ENCODE peak calls at places on chromosomes 4 and X, in seven cellular contexts. One of them, this sample, is unnamed.

GRCh38 chr4:93394488-93395185 is 433.9 kb upstream of the ATOH1 start:
- DNase-seq in endodermal cell: no peak
- DNase-seq in dorsolateral prefrontal cortex: no peak
- DNase-seq in uterus: no peak
- DNase-seq in HepG2: no peak
- DNase-seq in hepatocyte: no peak
- DNase-seq in heart right ventricle: no peak
- DNase-seq in this sample: no peak

GRCh38 chrX:153728095-153728494 is 3.4 kb downstream of the ABCD1 start:
- DNase-seq in endodermal cell: no peak
- DNase-seq in dorsolateral prefrontal cortex: no peak
- DNase-seq in uterus: no peak
- DNase-seq in HepG2: peak
- DNase-seq in hepatocyte: no peak
- DNase-seq in heart right ventricle: no peak
- DNase-seq in this sample: peak

GRCh38 chr4:1748465-1748995 is 27.2 kb downstream of the TACC3 start:
- DNase-seq in endodermal cell: peak
- DNase-seq in dorsolateral prefrontal cortex: peak
- DNase-seq in uterus: peak
- DNase-seq in HepG2: peak
- DNase-seq in hepatocyte: peak
- DNase-seq in heart right ventricle: peak
- DNase-seq in this sample: peak

GRCh38 chr4:7815562-7815961 is 124.1 kb downstream of the AFAP1 start:
- DNase-seq in endodermal cell: no peak
- DNase-seq in dorsolateral prefrontal cortex: no peak
- DNase-seq in uterus: no peak
- DNase-seq in HepG2: no peak
- DNase-seq in hepatocyte: no peak
- DNase-seq in heart right ventricle: no peak
- DNase-seq in this sample: peak

GRCh38 chrX:7083468-7084396 is 63.8 kb upstream of the STS start:
- DNase-seq in endodermal cell: no peak
- DNase-seq in dorsolateral prefrontal cortex: peak
- DNase-seq in uterus: no peak
- DNase-seq in HepG2: no peak
- DNase-seq in hepatocyte: no peak
- DNase-seq in heart right ventricle: no peak
- DNase-seq in this sample: no peak

GRCh38 chr4:76984788-76985211 is 35.2 kb downstream of the SEPTIN11 start:
- DNase-seq in endodermal cell: no peak
- DNase-seq in dorsolateral prefrontal cortex: no peak
- DNase-seq in uterus: peak
- DNase-seq in HepG2: peak
- DNase-seq in hepatocyte: peak
- DNase-seq in heart right ventricle: no peak
- DNase-seq in this sample: peak

GRCh38 chr4:182536221-182536620 is 293.0 kb downstream of the TENM3 start:
- DNase-seq in endodermal cell: peak
- DNase-seq in dorsolateral prefrontal cortex: no peak
- DNase-seq in uterus: no peak
- DNase-seq in HepG2: no peak
- DNase-seq in hepatocyte: no peak
- DNase-seq in heart right ventricle: no peak
- DNase-seq in this sample: no peak

GRCh38 chr4:137474711-137475301 is 57.5 kb downstream of the PCDH18 start:
- DNase-seq in endodermal cell: no peak
- DNase-seq in dorsolateral prefrontal cortex: no peak
- DNase-seq in uterus: no peak
- DNase-seq in HepG2: no peak
- DNase-seq in hepatocyte: peak
- DNase-seq in heart right ventricle: no peak
- DNase-seq in this sample: no peak

GRCh38 chr4:185811509-185812364 is at the start of gene SORBS2:
- DNase-seq in endodermal cell: no peak
- DNase-seq in dorsolateral prefrontal cortex: peak
- DNase-seq in uterus: no peak
- DNase-seq in HepG2: peak
- DNase-seq in hepatocyte: peak
- DNase-seq in heart right ventricle: peak
- DNase-seq in this sample: no peak

GRCh38 chrX:129360175-129360574 is 163.1 kb downstream of the SMARCA1 start:
- DNase-seq in endodermal cell: peak
- DNase-seq in dorsolateral prefrontal cortex: peak
- DNase-seq in uterus: no peak
- DNase-seq in HepG2: peak
- DNase-seq in hepatocyte: peak
- DNase-seq in heart right ventricle: no peak
- DNase-seq in this sample: no peak

GRCh38 chr4:24551492-24552330 is 32.6 kb downstream of the DHX15 start:
- DNase-seq in endodermal cell: no peak
- DNase-seq in dorsolateral prefrontal cortex: no peak
- DNase-seq in uterus: no peak
- DNase-seq in HepG2: no peak
- DNase-seq in hepatocyte: peak
- DNase-seq in heart right ventricle: no peak
- DNase-seq in this sample: no peak

GRCh38 chrX:74924449-74925209 is 623 bp downstream of the NEXMIF start:
- DNase-seq in endodermal cell: peak
- DNase-seq in dorsolateral prefrontal cortex: peak
- DNase-seq in uterus: peak
- DNase-seq in HepG2: no peak
- DNase-seq in hepatocyte: peak
- DNase-seq in heart right ventricle: peak
- DNase-seq in this sample: peak

GRCh38 chrX:49039598-49040375 is 3.4 kb downstream of the TFE3 start:
- DNase-seq in endodermal cell: peak
- DNase-seq in dorsolateral prefrontal cortex: no peak
- DNase-seq in uterus: peak
- DNase-seq in HepG2: peak
- DNase-seq in hepatocyte: peak
- DNase-seq in heart right ventricle: peak
- DNase-seq in this sample: peak

GRCh38 chrX:86604620-86605019 is 456.4 kb downstream of the DACH2 start:
- DNase-seq in endodermal cell: no peak
- DNase-seq in dorsolateral prefrontal cortex: no peak
- DNase-seq in uterus: no peak
- DNase-seq in HepG2: no peak
- DNase-seq in hepatocyte: no peak
- DNase-seq in heart right ventricle: no peak
- DNase-seq in this sample: no peak

GRCh38 chr4:20074450-20074849 is 177.3 kb upstream of the SLIT2 start:
- DNase-seq in endodermal cell: no peak
- DNase-seq in dorsolateral prefrontal cortex: no peak
- DNase-seq in uterus: no peak
- DNase-seq in HepG2: no peak
- DNase-seq in hepatocyte: peak
- DNase-seq in heart right ventricle: no peak
- DNase-seq in this sample: no peak

GRCh38 chr4:20078644-20079043 is 173.1 kb upstream of the SLIT2 start:
- DNase-seq in endodermal cell: peak
- DNase-seq in dorsolateral prefrontal cortex: no peak
- DNase-seq in uterus: no peak
- DNase-seq in HepG2: no peak
- DNase-seq in hepatocyte: no peak
- DNase-seq in heart right ventricle: no peak
- DNase-seq in this sample: peak

DNA sequence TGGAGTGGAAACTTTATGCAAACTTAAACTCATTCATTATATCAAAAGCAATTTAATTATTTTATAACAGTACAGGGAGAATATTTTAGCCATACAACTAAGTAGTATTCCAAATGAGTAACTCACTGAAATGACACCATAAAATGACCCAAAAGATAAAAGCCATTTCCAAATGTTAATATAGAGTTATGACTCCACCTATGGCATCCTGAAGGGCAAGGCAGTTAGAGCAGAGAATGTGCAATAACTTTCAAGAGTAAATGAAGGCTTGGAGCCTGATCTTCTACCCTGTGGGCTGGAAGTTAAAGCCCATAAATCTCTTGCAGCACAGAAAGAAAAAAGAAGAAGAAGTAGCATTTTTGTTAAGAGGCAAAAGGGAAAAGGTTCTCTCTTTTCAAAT is 176.2 kb upstream of the SLIT2 start:
- DNase-seq in endodermal cell: no peak
- DNase-seq in dorsolateral prefrontal cortex: no peak
- DNase-seq in uterus: no peak
- DNase-seq in HepG2: no peak
- DNase-seq in hepatocyte: no peak
- DNase-seq in heart right ventricle: no peak
- DNase-seq in this sample: no peak
- TF ChIP-seq CTCF in endodermal cell: no peak
- TF ChIP-seq CTCF in dorsolateral prefrontal cortex: no peak
- TF ChIP-seq CTCF in uterus: no peak
- TF ChIP-seq CTCF in HepG2: no peak
- TF ChIP-seq CTCF in hepatocyte: peak
- TF ChIP-seq CTCF in heart right ventricle: no peak
- TF ChIP-seq CTCF in this sample: peak

GRCh38 chr4:139315221-139315675 is 13.0 kb upstream of the NDUFC1 start:
- DNase-seq in endodermal cell: peak
- DNase-seq in dorsolateral prefrontal cortex: no peak
- DNase-seq in uterus: no peak
- DNase-seq in HepG2: no peak
- DNase-seq in hepatocyte: no peak
- DNase-seq in heart right ventricle: no peak
- DNase-seq in this sample: no peak
- H3K4me3 ChIP-seq in endodermal cell: no peak
- H3K4me3 ChIP-seq in dorsolateral prefrontal cortex: no peak
- H3K4me3 ChIP-seq in uterus: no peak
- H3K4me3 ChIP-seq in HepG2: no peak
- H3K4me3 ChIP-seq in hepatocyte: no peak
- H3K4me3 ChIP-seq in heart right ventricle: no peak
- H3K4me3 ChIP-seq in this sample: no peak

GRCh38 chr4:177569443-177569842 is 127.2 kb upstream of the AGA start:
- DNase-seq in endodermal cell: no peak
- DNase-seq in dorsolateral prefrontal cortex: no peak
- DNase-seq in uterus: no peak
- DNase-seq in HepG2: no peak
- DNase-seq in hepatocyte: no peak
- DNase-seq in heart right ventricle: no peak
- DNase-seq in this sample: no peak

GRCh38 chr4:177573487-177573886 is 131.2 kb upstream of the AGA start:
- DNase-seq in endodermal cell: no peak
- DNase-seq in dorsolateral prefrontal cortex: no peak
- DNase-seq in uterus: no peak
- DNase-seq in HepG2: no peak
- DNase-seq in hepatocyte: no peak
- DNase-seq in heart right ventricle: no peak
- DNase-seq in this sample: no peak

GRCh38 chr4:177579649-177580048 is 137.4 kb upstream of the AGA start:
- DNase-seq in endodermal cell: no peak
- DNase-seq in dorsolateral prefrontal cortex: no peak
- DNase-seq in uterus: no peak
- DNase-seq in HepG2: no peak
- DNase-seq in hepatocyte: no peak
- DNase-seq in heart right ventricle: no peak
- DNase-seq in this sample: no peak

DNA sequence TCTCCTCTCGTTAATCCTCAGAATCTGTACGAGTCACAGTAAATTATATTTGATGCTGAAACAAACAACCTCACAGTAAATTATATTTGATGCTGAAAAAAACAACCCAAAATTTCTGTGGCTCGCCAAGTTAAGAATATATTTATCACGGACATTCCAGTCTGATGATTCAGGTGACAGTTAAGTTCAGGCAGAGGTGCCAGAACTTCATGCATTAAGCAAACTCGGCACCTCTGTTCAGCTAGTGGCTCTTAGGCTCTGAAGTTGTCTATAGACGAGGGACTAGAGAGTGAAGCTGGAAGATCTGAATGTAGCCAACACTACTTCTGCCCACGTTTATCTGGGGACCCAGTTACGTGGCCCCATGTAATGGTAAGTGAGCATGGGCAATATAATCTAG is 132.2 kb upstream of the AGA start:
- DNase-seq in endodermal cell: no peak
- DNase-seq in dorsolateral prefrontal cortex: no peak
- DNase-seq in uterus: no peak
- DNase-seq in HepG2: no peak
- DNase-seq in hepatocyte: no peak
- DNase-seq in heart right ventricle: no peak
- DNase-seq in this sample: no peak
- H3K27ac ChIP-seq in endodermal cell: no peak
- H3K27ac ChIP-seq in dorsolateral prefrontal cortex: peak
- H3K27ac ChIP-seq in uterus: no peak
- H3K27ac ChIP-seq in HepG2: no peak
- H3K27ac ChIP-seq in hepatocyte: no peak
- H3K27ac ChIP-seq in heart right ventricle: no peak
- H3K27ac ChIP-seq in this sample: no peak

GRCh38 chr4:78748361-78748760 is 27.8 kb upstream of the BMP2K start:
- DNase-seq in endodermal cell: no peak
- DNase-seq in dorsolateral prefrontal cortex: no peak
- DNase-seq in uterus: no peak
- DNase-seq in HepG2: no peak
- DNase-seq in hepatocyte: no peak
- DNase-seq in heart right ventricle: no peak
- DNase-seq in this sample: no peak

GRCh38 chr4:78747328-78747946 is 28.7 kb upstream of the BMP2K start:
- DNase-seq in endodermal cell: no peak
- DNase-seq in dorsolateral prefrontal cortex: no peak
- DNase-seq in uterus: no peak
- DNase-seq in HepG2: no peak
- DNase-seq in hepatocyte: no peak
- DNase-seq in heart right ventricle: no peak
- DNase-seq in this sample: no peak

GRCh38 chr4:78753091-78753490 is 23.1 kb upstream of the BMP2K start:
- DNase-seq in endodermal cell: no peak
- DNase-seq in dorsolateral prefrontal cortex: no peak
- DNase-seq in uterus: no peak
- DNase-seq in HepG2: no peak
- DNase-seq in hepatocyte: no peak
- DNase-seq in heart right ventricle: no peak
- DNase-seq in this sample: no peak

GRCh38 chr4:78749972-78750727 is 26.0 kb upstream of the BMP2K start:
- DNase-seq in endodermal cell: no peak
- DNase-seq in dorsolateral prefrontal cortex: no peak
- DNase-seq in uterus: no peak
- DNase-seq in HepG2: no peak
- DNase-seq in hepatocyte: no peak
- DNase-seq in heart right ventricle: no peak
- DNase-seq in this sample: peak

DNA sequence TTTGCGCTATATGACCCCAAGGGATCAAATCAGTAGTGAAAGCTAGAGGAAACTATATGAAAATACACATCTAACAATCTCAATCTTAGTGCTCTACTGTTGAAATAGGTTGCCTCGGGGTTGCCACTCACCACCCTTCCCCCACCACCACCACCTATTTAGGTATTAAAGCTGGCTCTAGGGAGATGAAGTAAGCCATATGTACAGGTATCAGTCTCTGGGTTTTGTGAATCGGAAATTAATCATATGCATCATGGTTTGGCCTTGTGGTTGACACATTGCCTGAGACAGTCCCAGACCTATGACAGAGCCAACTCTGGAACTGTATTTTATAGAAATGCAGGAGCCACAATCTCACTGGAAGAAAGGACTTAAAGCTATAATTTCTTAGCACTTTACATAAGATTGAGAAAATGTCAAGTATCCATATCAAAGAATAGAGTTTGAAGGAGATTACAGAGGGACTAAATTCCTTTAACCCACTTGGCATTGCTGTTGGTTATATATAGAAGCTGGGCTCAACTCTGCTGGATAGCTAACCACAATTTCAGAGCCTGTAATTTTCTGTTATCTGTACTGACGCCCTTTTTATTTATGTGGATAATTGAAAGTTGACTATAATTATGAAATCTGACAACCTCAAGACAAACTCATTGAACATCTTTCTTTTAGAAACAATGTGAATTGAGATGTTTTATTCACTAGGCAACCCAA is 26.7 kb upstream of the BMP2K start:
- DNase-seq in endodermal cell: no peak
- DNase-seq in dorsolateral prefrontal cortex: no peak
- DNase-seq in uterus: no peak
- DNase-seq in HepG2: no peak
- DNase-seq in hepatocyte: no peak
- DNase-seq in heart right ventricle: no peak
- DNase-seq in this sample: no peak
- TF ChIP-seq CTCF in endodermal cell: no peak
- TF ChIP-seq CTCF in dorsolateral prefrontal cortex: no peak
- TF ChIP-seq CTCF in uterus: no peak
- TF ChIP-seq CTCF in HepG2: no peak
- TF ChIP-seq CTCF in hepatocyte: no peak
- TF ChIP-seq CTCF in heart right ventricle: no peak
- TF ChIP-seq CTCF in this sample: no peak